ENCODE peak calls at places on chromosomes 2 and 18, in eight cellular contexts. R, J, B, L, U, D, M and P are unnamed samples.

GRCh38 chr2:175976758-175977157 is 25.3 kb downstream of the LNPK start:
- DNase-seq in U (no peak), L (no peak), M (no peak), J (no peak), B (no peak), R (no peak), D (peak), P (no peak)

GRCh38 chr18:43525149-43525548 is 247.9 kb upstream of the SYT4 start:
- DNase-seq in D (no peak), L (no peak), R (no peak), J (no peak), M (no peak), B (no peak), U (no peak), P (no peak)

GRCh38 chr18:58276640-58277456 is 232.8 kb downstream of the NEDD4L start:
- DNase-seq in D (no peak), M (no peak), B (no peak), U (no peak), J (peak), R (no peak), L (no peak), P (no peak)

GRCh38 chr18:49562481-49563129 is 748 bp downstream of the LIPG start:
- DNase-seq in J (no peak), B (no peak), L (no peak), U (no peak), M (no peak), R (no peak), D (no peak), P (no peak)

GRCh38 chr2:191950132-191950885 is 103.4 kb upstream of the CAVIN2 start:
- DNase-seq in J (no peak), U (no peak), B (no peak), L (no peak), M (no peak), R (no peak), D (peak), P (no peak)

GRCh38 chr2:30706534-30707303 is 100.5 kb downstream of the CAPN13 start:
- DNase-seq in L (no peak), D (peak), M (peak), J (peak), U (peak), B (peak), R (peak), P (peak)

GRCh38 chr2:36805635-36806224 is 109.2 kb downstream of the VIT start:
- DNase-seq in J (no peak), U (no peak), B (no peak), M (no peak), R (no peak), D (no peak), L (no peak), P (no peak)

GRCh38 chr2:190183535-190183934 is 121.0 kb upstream of the MSTN start:
- DNase-seq in B (no peak), U (no peak), J (no peak), R (no peak), M (no peak), D (no peak), L (no peak), P (no peak)

GRCh38 chr2:149596471-149596870 is 8.9 kb upstream of the MMADHC start:
- DNase-seq in R (no peak), M (no peak), U (no peak), J (no peak), B (no peak), L (no peak), D (no peak), P (no peak)

GRCh38 chr2:67514515-67514914 is 117.4 kb downstream of the ETAA1 start:
- DNase-seq in R (no peak), J (no peak), B (no peak), U (no peak), L (peak), D (peak), M (no peak), P (no peak)

GRCh38 chr2:176931588-176932563 is 280.7 kb upstream of the HNRNPA3 start:
- DNase-seq in R (no peak), L (no peak), D (peak), M (no peak), U (peak), B (no peak), J (no peak), P (no peak)

GRCh38 chr2:161237397-161238263 is 70.6 kb upstream of the PSMD14 start:
- DNase-seq in U (peak), L (peak), M (peak), D (peak), R (peak), J (peak), B (peak), P (peak)

GRCh38 chr18:75810481-75810880 is 383.0 kb upstream of the SMIM21 start:
- DNase-seq in L (no peak), B (no peak), M (no peak), D (no peak), U (no peak), J (no peak), R (no peak), P (no peak)

GRCh38 chr2:219273887-219274391 is 5.2 kb upstream of the DNAJB2 start:
- DNase-seq in J (no peak), B (no peak), U (no peak), D (peak), M (no peak), L (no peak), R (no peak), P (no peak)

GRCh38 chr2:235494716-235495372 is 1.0 kb downstream of the AGAP1 start:
- DNase-seq in M (peak), R (peak), L (no peak), U (peak), D (peak), B (peak), J (peak), P (no peak)

GRCh38 chr2:224518806-224519580 is 66.2 kb downstream of the CUL3 start:
- DNase-seq in M (no peak), U (no peak), J (no peak), D (peak), R (no peak), L (peak), B (no peak), P (no peak)

GRCh38 chr18:77323640-77324370 is 74.2 kb downstream of the GALR1 start:
- DNase-seq in R (no peak), L (no peak), J (no peak), U (no peak), B (no peak), D (no peak), M (no peak), P (no peak)

GRCh38 chr18:54767094-54767493 is 61.2 kb upstream of the RAB27B start:
- DNase-seq in R (no peak), U (no peak), M (no peak), D (no peak), B (no peak), J (peak), L (no peak), P (no peak)

GRCh38 chr2:162277344-162277743 is 34.1 kb upstream of the FAP start:
- DNase-seq in R (no peak), D (no peak), M (no peak), L (no peak), J (no peak), U (no peak), B (no peak), P (no peak)

GRCh38 chr18:26438980-26439379 is 109.4 kb downstream of the KCTD1 start:
- DNase-seq in B (no peak), R (no peak), U (peak), D (no peak), M (no peak), J (no peak), L (no peak), P (no peak)

GRCh38 chr2:85255813-85256581 is 71.8 kb downstream of the TGOLN2 start:
- DNase-seq in M (no peak), B (no peak), L (no peak), J (no peak), R (no peak), D (no peak), U (no peak), P (peak)

DNA sequence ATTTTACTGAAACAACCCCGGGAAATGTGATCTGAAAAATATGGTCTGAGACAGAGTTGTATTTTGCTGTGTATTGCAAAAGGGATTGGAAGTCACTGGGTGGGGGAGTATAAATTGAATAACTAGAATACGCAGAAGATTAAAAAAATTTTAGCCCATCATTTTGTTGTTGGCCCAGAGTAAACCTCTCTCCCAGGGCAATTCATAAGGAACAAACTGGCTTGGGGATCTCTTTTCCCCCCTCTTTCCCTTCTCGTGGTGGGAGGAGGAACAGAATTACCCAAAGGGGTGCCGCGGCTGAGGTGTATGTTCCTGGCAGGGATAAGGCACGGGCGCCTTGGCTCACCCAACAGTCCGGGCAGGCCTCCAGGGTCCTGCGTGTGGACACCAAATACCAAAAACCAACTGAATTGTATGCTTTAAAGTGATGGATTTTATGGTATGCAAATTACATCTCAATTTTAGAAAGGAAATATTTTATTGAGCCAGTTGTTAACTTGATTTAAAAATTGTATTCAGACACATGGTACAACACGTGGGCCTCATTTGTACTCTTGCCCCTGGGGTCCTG is 121.2 kb upstream of the SPRED2 start:
- DNase-seq in J (peak), D (no peak), M (no peak), L (no peak), B (no peak), U (no peak), R (peak), P (no peak)
- TF ChIP-seq CTCF in J (no peak), D (peak), M (no peak), L (no peak), B (peak), U (no peak), R (no peak), P (no peak)

DNA sequence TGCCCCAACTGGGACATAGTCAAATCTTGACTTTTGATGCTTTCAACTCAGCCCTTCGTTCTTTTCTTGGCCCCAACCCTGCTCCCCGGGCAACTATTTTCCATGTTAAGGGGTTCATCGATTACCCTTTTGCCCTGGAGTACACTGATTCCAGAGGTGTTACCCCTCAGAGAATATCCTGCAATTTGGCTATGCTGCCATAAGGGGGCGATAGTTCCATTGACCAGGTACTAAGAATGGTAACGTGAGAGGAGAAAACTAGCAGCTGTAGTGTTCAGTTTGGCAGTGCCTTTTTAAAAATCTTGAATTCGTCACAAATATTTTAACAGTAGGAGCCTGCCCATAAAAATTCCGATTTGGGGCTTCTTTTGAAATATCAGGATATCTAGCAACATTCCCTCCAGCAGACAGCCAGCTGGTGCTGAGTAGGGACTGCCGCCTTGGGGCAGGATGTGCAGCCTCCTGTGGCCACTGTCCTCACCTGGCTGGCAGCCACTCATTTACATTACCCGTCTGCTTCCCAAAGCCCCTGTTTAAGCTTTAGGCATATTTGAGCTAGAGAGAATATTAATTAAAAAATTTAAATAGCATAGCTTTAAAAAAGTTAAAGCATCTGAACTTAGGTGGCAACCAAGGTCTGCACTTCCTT is 146.3 kb upstream of the SKOR2 start:
- DNase-seq in R (no peak), L (no peak), J (no peak), M (no peak), U (peak), B (no peak), D (no peak), P (no peak)
- TF ChIP-seq CTCF in R (no peak), L (peak), J (no peak), M (no peak), U (no peak), B (no peak), D (peak), P (peak)

DNA sequence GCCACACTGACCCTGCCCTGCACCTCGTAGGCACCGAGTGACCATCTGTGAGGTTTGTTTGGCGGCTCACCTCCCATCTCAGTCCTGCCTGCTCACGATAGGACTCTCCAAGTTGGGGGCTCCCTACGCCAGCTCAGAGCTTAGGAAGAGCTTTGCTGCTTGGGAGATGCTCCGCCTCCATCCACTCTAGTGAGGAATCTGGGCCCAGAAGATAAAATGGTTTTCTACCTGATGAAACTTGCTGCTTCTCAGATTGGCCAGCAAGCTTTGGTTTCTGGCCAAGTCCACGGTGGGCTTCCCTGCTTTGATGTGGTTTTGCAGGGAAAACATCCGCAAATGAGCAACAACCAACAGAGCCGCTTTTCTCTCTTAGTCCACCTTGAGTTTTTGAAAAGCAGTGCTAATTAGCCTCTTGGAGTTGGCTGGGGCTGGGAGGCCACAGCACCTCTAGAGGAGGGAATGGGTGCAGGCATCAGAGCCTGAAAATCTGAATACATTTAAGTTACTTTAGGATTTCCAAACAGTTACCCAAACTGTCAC is 42.2 kb downstream of the THNSL2 start:
- DNase-seq in M (no peak), B (no peak), U (no peak), J (no peak), R (no peak), L (no peak), D (peak), P (no peak)
- TF ChIP-seq CTCF in M (no peak), B (peak), U (no peak), J (no peak), R (no peak), L (peak), D (peak), P (peak)

DNA sequence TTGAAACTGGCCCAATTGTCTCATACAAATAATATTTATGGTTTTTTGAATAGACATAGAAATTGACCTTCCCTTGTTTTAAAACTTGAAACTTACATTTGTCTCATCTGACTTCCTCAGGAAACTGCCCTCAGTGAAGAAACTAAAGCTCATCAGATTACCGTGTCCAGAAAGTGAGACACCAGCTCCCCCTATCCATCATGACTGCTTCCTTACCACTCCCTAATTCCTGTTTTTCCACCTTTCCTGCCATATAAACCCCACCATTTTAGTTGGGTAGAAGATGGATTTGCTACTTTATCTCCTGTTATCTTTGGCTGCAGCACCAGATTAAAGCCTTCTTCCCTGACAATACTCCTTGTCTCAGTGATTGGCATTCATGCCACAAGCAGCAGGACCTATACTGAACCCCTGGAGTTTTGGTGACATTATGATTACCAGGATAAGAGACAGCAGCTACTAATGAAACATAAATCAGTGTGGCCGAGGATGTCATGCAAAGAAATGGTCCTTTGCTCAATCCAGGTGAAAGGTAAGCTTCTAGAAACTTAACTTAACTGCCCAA is 1627.6 kb upstream of the ZEB2 start:
- DNase-seq in R (no peak), M (no peak), B (no peak), U (no peak), J (no peak), D (no peak), L (no peak), P (no peak)
- TF ChIP-seq CTCF in R (no peak), M (no peak), B (no peak), U (no peak), J (no peak), D (no peak), L (no peak), P (no peak)

GRCh38 chr2:170991398-170992185 is 62.5 kb downstream of the GORASP2 start:
- DNase-seq in M (no peak), D (no peak), U (no peak), B (no peak), J (no peak), R (no peak), L (no peak), P (no peak)
- TF ChIP-seq CTCF in M (no peak), D (no peak), U (no peak), B (no peak), J (no peak), R (no peak), L (no peak), P (no peak)

DNA sequence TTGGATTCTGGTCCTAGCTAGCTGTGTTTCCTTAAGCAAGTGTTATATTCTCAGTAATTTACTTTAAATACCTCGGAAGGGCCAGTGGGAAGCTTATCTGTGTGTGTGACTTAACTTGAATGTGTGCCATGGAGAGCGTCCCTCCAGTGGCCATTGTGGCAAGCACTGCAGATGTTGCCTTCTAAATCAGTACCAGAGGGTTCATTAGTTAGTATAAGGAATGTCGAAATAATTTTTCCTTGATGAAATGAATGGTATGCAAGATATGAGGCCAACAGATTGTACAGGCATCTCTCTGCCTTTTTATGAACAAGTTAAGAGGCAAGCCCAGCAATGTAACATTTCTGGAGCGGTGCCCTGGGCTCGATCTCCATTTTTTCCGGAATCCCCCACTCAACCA is 52.0 kb downstream of the FBXO36 start:
- DNase-seq in M (no peak), R (no peak), U (no peak), L (peak), D (peak), B (no peak), J (no peak), P (no peak)
- TF ChIP-seq CTCF in M (peak), R (no peak), U (no peak), L (peak), D (peak), B (no peak), J (no peak), P (no peak)

GRCh38 chr2:160005908-160006307 is 56.5 kb downstream of the PLA2R1 start:
- DNase-seq in J (no peak), U (no peak), M (no peak), D (no peak), R (no peak), L (no peak), B (no peak), P (no peak)
- TF ChIP-seq CTCF in J (no peak), U (no peak), M (no peak), D (no peak), R (no peak), L (no peak), B (no peak), P (no peak)